ENCODE peak calls at places on chromosomes 2 and 18, in five cellular contexts. L, P, Z, N and C are unnamed samples.
A peak's percentile ranks its signal among the peaks of the same experiment; 100 is the strongest.

GRCh38 chr2:74865770-74866674 is 32.1 kb downstream of the HK2 start:
- DNase-seq in L (no peak), P (no peak), Z (no peak), N (no peak), C (no peak)

GRCh38 chr18:63157293-63158011 is 162.1 kb downstream of the BCL2 start:
- DNase-seq in L (no peak), P (no peak), Z (peak; percentile 51), N (no peak), C (no peak)

GRCh38 chr18:77095356-77096030 is 37.1 kb downstream of the MBP start:
- DNase-seq in L (no peak), P (no peak), Z (no peak), N (no peak), C (no peak)

GRCh38 chr2:48946444-48947048 is 191.0 kb upstream of the LHCGR start:
- DNase-seq in L (peak; percentile 4), P (peak; percentile 40), Z (peak; percentile 20), N (peak; percentile 60), C (no peak)

GRCh38 chr18:55047546-55047945 is 88.3 kb upstream of the CCDC68 start:
- DNase-seq in L (no peak), P (peak; percentile 25), Z (no peak), N (peak; percentile 41), C (no peak)

GRCh38 chr2:19911799-19912509 is 10.2 kb upstream of the TTC32 start:
- DNase-seq in L (peak; percentile 53), P (peak; percentile 93), Z (no peak), N (peak; percentile 32), C (no peak)

GRCh38 chr2:164620873-164621760 is at the start of gene GRB14:
- DNase-seq in L (no peak), P (peak; percentile 14), Z (peak; percentile 25), N (peak; percentile 19), C (no peak)

GRCh38 chr2:165008916-165009315 is 53.6 kb upstream of the SLC38A11 start:
- DNase-seq in L (no peak), P (peak; percentile 13), Z (no peak), N (no peak), C (peak; percentile 91)

GRCh38 chr2:5694016-5694690 is 2.0 kb downstream of the SOX11 start:
- DNase-seq in L (no peak), P (no peak), Z (no peak), N (no peak), C (no peak)

GRCh38 chr18:75204262-75204977 is 4.5 kb downstream of the PTGR3 start:
- DNase-seq in L (no peak), P (no peak), Z (peak; percentile 31), N (peak; percentile 36), C (no peak)

GRCh38 chr18:13236411-13236810 is 17.9 kb downstream of the LDLRAD4 start:
- DNase-seq in L (no peak), P (no peak), Z (no peak), N (no peak), C (no peak)

GRCh38 chr2:176129013-176129796 is at the start of gene HOXD8:
- DNase-seq in L (no peak), P (peak; percentile 88), Z (peak; percentile 75), N (peak; percentile 60), C (no peak)

GRCh38 chr2:157261199-157261782 is 3.8 kb downstream of the GALNT5 start:
- DNase-seq in L (peak; percentile 32), P (peak; percentile 78), Z (peak; percentile 68), N (peak; percentile 46), C (no peak)

GRCh38 chr2:109470121-109470921 is 143.4 kb downstream of the SEPTIN10 start:
- DNase-seq in L (peak; percentile 72), P (peak; percentile 18), Z (peak; percentile 65), N (peak; percentile 84), C (no peak)

GRCh38 chr2:6443424-6443823 is 422.3 kb downstream of the CMPK2 start:
- DNase-seq in L (no peak), P (no peak), Z (no peak), N (no peak), C (no peak)

GRCh38 chr2:81242502-81242901 is 938.0 kb upstream of the LRRTM1 start:
- DNase-seq in L (no peak), P (no peak), Z (no peak), N (no peak), C (no peak)

GRCh38 chr2:106159867-106160785 is 34.0 kb downstream of the UXS1 start:
- DNase-seq in L (no peak), P (no peak), Z (no peak), N (no peak), C (no peak)

GRCh38 chr18:54672846-54673475 is 81.9 kb downstream of the DYNAP start:
- DNase-seq in L (no peak), P (peak; percentile 62), Z (peak; percentile 67), N (peak; percentile 3), C (no peak)

GRCh38 chr18:75896865-75897264 is 469.4 kb upstream of the SMIM21 start:
- DNase-seq in L (no peak), P (no peak), Z (no peak), N (no peak), C (no peak)

GRCh38 chr18:61738488-61738887 is 154.3 kb downstream of the RNF152 start:
- DNase-seq in L (no peak), P (peak; percentile 65), Z (no peak), N (peak; percentile 49), C (peak; percentile 8)

GRCh38 chr2:132815522-132815921 is 145.5 kb upstream of the LYPD1 start:
- DNase-seq in L (no peak), P (peak; percentile 41), Z (no peak), N (peak; percentile 47), C (peak; percentile 35)

GRCh38 chr2:231900486-231900942 is 25.7 kb downstream of the NPPC start:
- DNase-seq in L (no peak), P (peak; percentile 49), Z (peak; percentile 84), N (peak; percentile 71), C (peak; percentile 9)

GRCh38 chr2:160471950-160472349 is 21.7 kb downstream of the RBMS1 start:
- DNase-seq in L (no peak), P (peak; percentile 56), Z (no peak), N (peak; percentile 38), C (no peak)

GRCh38 chr2:1744446-1745170 is at the start of gene PXDN:
- DNase-seq in L (no peak), P (peak; percentile 66), Z (peak; percentile 45), N (peak; percentile 80), C (no peak)

GRCh38 chr2:146365041-146365440 is 1479.8 kb upstream of the ACVR2A start:
- DNase-seq in L (no peak), P (no peak), Z (no peak), N (no peak), C (no peak)

GRCh38 chr2:146417942-146418341 is 1426.9 kb upstream of the ACVR2A start:
- DNase-seq in L (no peak), P (no peak), Z (no peak), N (no peak), C (no peak)

GRCh38 chr2:160694221-160694620 is 200.6 kb upstream of the RBMS1 start:
- DNase-seq in L (no peak), P (no peak), Z (no peak), N (no peak), C (no peak)

GRCh38 chr18:475202-475624 is 25.3 kb downstream of the COLEC12 start:
- DNase-seq in L (peak; percentile 85), P (peak; percentile 89), Z (no peak), N (peak; percentile 93), C (no peak)

GRCh38 chr18:58205087-58205779 is 161.2 kb downstream of the NEDD4L start:
- DNase-seq in L (no peak), P (peak; percentile 84), Z (no peak), N (peak; percentile 76), C (no peak)

GRCh38 chr2:241636983-241637232 is at the start of gene THAP4:
- DNase-seq in L (no peak), P (no peak), Z (peak; percentile 72), N (peak; percentile 88), C (no peak)

GRCh38 chr2:7599462-7600258 is 682.4 kb downstream of the RNF144A start:
- DNase-seq in L (no peak), P (no peak), Z (no peak), N (no peak), C (no peak)

GRCh38 chr2:7646024-7646423 is 728.8 kb downstream of the RNF144A start:
- DNase-seq in L (no peak), P (no peak), Z (no peak), N (no peak), C (no peak)

GRCh38 chr2:64017811-64018714 is 1.2 kb downstream of the VPS54 start:
- DNase-seq in L (no peak), P (peak; percentile 55), Z (peak; percentile 19), N (peak; percentile 49), C (no peak)

GRCh38 chr2:206208900-206209299 is 49.2 kb downstream of the EEF1B2 start:
- DNase-seq in L (no peak), P (no peak), Z (no peak), N (no peak), C (no peak)

GRCh38 chr2:43135583-43135982 is 90.8 kb downstream of the ZFP36L2 start:
- DNase-seq in L (no peak), P (no peak), Z (no peak), N (no peak), C (no peak)

GRCh38 chr2:155266579-155266978 is 568.1 kb downstream of the KCNJ3 start:
- DNase-seq in L (no peak), P (no peak), Z (no peak), N (no peak), C (no peak)
- TF ChIP-seq CTCF in L (no peak), P (no peak), Z (no peak), N (no peak), C (no peak)

GRCh38 chr18:24270937-24271380 is 126.7 kb downstream of the OSBPL1A start:
- DNase-seq in L (peak; percentile 61), P (peak; percentile 63), Z (no peak), N (peak; percentile 38), C (peak; percentile 89)
- H3K4me3 ChIP-seq in L (peak overlapping the region; percentile 66), P (peak overlapping the region; percentile 71), Z (peak overlapping the region; percentile 61), N (peak overlapping the region; percentile 82), C (peak overlapping the region; percentile 62)

GRCh38 chr2:126531029-126531428 is 124.9 kb upstream of the GYPC start:
- DNase-seq in L (no peak), P (no peak), Z (no peak), N (no peak), C (no peak)

GRCh38 chr2:126527836-126528490 is 128.0 kb upstream of the GYPC start:
- DNase-seq in L (peak; percentile 6), P (peak; percentile 46), Z (peak; percentile 71), N (peak; percentile 79), C (no peak)
- TF ChIP-seq CTCF in L (peak; percentile 58), P (peak; percentile 50), Z (peak; percentile 56), N (peak; percentile 61), C (peak; percentile 26)

GRCh38 chr2:221096651-221097567 is 475.2 kb downstream of the EPHA4 start:
- DNase-seq in L (no peak), P (no peak), Z (no peak), N (no peak), C (no peak)
- H3K4me3 ChIP-seq in L (no peak overlapping the region), P (no peak overlapping the region), Z (no peak overlapping the region), N (no peak overlapping the region), C (no peak overlapping the region)

GRCh38 chr2:129189617-129190016 is 789.8 kb upstream of the RAB6C start:
- DNase-seq in L (no peak), P (no peak), Z (no peak), N (no peak), C (no peak)
- TF ChIP-seq CTCF in L (no peak), P (no peak), Z (no peak), N (no peak), C (no peak)